ENCODE peak calls at places on chromosomes 4 and X, in four cellular contexts. One of them, this sample, is unnamed.

GRCh38 chrX:41293269-41293668 is 40.7 kb upstream of the DDX3X start:
- DNase-seq in EL: peak
- DNase-seq in NCI-H2081: no peak
- DNase-seq in GM04504: no peak
- DNase-seq in this sample: no peak

GRCh38 chrX:13808865-13809264 is 8.0 kb downstream of the GPM6B start:
- DNase-seq in EL: peak
- DNase-seq in NCI-H2081: no peak
- DNase-seq in GM04504: no peak
- DNase-seq in this sample: no peak

GRCh38 chr4:98516441-98517323 is 141.7 kb downstream of the TSPAN5 start:
- DNase-seq in GM04504: no peak
- DNase-seq in NCI-H2081: no peak
- DNase-seq in EL: no peak
- DNase-seq in this sample: peak

GRCh38 chr4:54924891-54925290 is 200.5 kb downstream of the KDR start:
- DNase-seq in GM04504: no peak
- DNase-seq in NCI-H2081: no peak
- DNase-seq in EL: no peak
- DNase-seq in this sample: no peak

GRCh38 chr4:111040904-111041303 is 418.0 kb upstream of the PITX2 start:
- DNase-seq in NCI-H2081: no peak
- DNase-seq in GM04504: no peak
- DNase-seq in EL: peak
- DNase-seq in this sample: no peak

GRCh38 chr4:75880278-75880677 is 22.0 kb downstream of the PPEF2 start:
- DNase-seq in NCI-H2081: no peak
- DNase-seq in EL: no peak
- DNase-seq in GM04504: no peak
- DNase-seq in this sample: peak

GRCh38 chr4:5051692-5052423 is 578 bp downstream of the STK32B start:
- DNase-seq in EL: peak
- DNase-seq in GM04504: no peak
- DNase-seq in NCI-H2081: no peak
- DNase-seq in this sample: peak

GRCh38 chr4:149823770-149824221 is 8.2 kb upstream of the IQCM start:
- DNase-seq in NCI-H2081: no peak
- DNase-seq in GM04504: peak
- DNase-seq in EL: peak
- DNase-seq in this sample: peak

GRCh38 chr4:11165052-11165451 is 263.6 kb downstream of the HS3ST1 start:
- DNase-seq in NCI-H2081: no peak
- DNase-seq in EL: no peak
- DNase-seq in GM04504: no peak
- DNase-seq in this sample: peak

This sample was measured in mesenchymal stem cell.